ENCODE peak calls at places on chromosomes 1 and 21, in nine cellular contexts. E, R, I, H, V, T, P, A and O are unnamed samples.

GRCh38 chr1:43068911-43069310 is 103.2 kb downstream of the EBNA1BP2 start:
- DNase-seq in V (no peak), T (no peak), R (no peak), P (peak; percentile 74), H (no peak), E (no peak), A (no peak), I (no peak), O (no peak)

GRCh38 chr1:47582891-47583608 is 145.2 kb downstream of the FOXD2 start:
- DNase-seq in P (no peak), I (no peak), H (no peak), R (no peak), A (no peak), T (no peak), V (no peak), E (peak; percentile 12), O (no peak)

GRCh38 chr1:116556289-116557006 is 14.4 kb downstream of the CD58 start:
- DNase-seq in V (peak; percentile 99), I (peak; percentile 85), T (no peak), E (peak; percentile 99), R (no peak), P (no peak), H (no peak), A (no peak), O (no peak)

GRCh38 chr1:220113136-220113695 is 19.3 kb downstream of the IARS2 start:
- DNase-seq in A (no peak), P (no peak), I (peak; percentile 44), T (peak; percentile 25), V (peak; percentile 63), E (no peak), H (no peak), R (no peak), O (no peak)

GRCh38 chr21:42221581-42222345 is 2.8 kb downstream of the ABCG1 start:
- DNase-seq in R (no peak), A (no peak), T (no peak), V (peak; percentile 3), E (peak; percentile 76), P (no peak), I (peak; percentile 25), H (no peak), O (no peak)

GRCh38 chr21:15275615-15276228 is 210.9 kb upstream of the NRIP1 start:
- DNase-seq in T (no peak), R (no peak), V (no peak), I (peak; percentile 46), P (no peak), E (peak; percentile 21), A (no peak), H (no peak), O (no peak)

GRCh38 chr1:170126691-170127090 is 19.1 kb upstream of the NTMT2 start:
- DNase-seq in I (peak; percentile 63), V (peak; percentile 83), T (no peak), P (no peak), R (peak; percentile 11), E (peak; percentile 91), A (peak; percentile 2), H (no peak), O (no peak)

GRCh38 chr1:43058545-43059360 is 100.1 kb upstream of the SLC2A1 start:
- DNase-seq in I (peak; percentile 15), P (peak; percentile 66), R (peak; percentile 31), H (no peak), V (peak; percentile 27), T (peak; percentile 79), E (peak; percentile 60), A (no peak), O (no peak)

GRCh38 chr1:186272486-186272885 is 102.6 kb downstream of the TPR start:
- DNase-seq in I (no peak), P (no peak), A (no peak), V (peak; percentile 68), E (no peak), H (no peak), T (no peak), R (no peak), O (no peak)

GRCh38 chr1:244662604-244663003 is 9.7 kb downstream of the DESI2 start:
- DNase-seq in P (no peak), I (no peak), E (no peak), H (no peak), A (no peak), R (no peak), T (no peak), V (no peak), O (no peak)